ENCODE peak calls at places on chromosomes 11 and 22, in ten cellular contexts. A is caudate nucleus; I is lung microvascular endothelial cell; W is endothelial cell; N is T-cell; H is right atrium auricular region; O is stimulated activated CD8-positive, alpha-beta memory T cell treated with anti-CD3 and anti-CD28 coated beads, Interleukin-12 subunit alpha, Interleukin-12 subunit beta, amount 100 ng/mL, for 1 hour; U is T-helper 1 cell; C is heart right ventricle; S is lower leg skin. P is an unnamed sample.
A peak's percentile ranks its signal among the peaks of the same experiment; 100 is the strongest.

GRCh38 chr11:35515224-35515623 is 10.2 kb downstream of the PAMR1 start:
- DNase-seq in A (no peak), I (no peak), W (no peak), N (no peak), H (no peak), O (no peak), U (no peak), C (no peak), S (no peak), P (no peak)

GRCh38 chr11:13357232-13357631 is 79.6 kb downstream of the BMAL1 start:
- DNase-seq in A (no peak), I (no peak), W (no peak), N (no peak), H (no peak), O (no peak), U (no peak), C (no peak), S (no peak), P (no peak)

GRCh38 chr11:123546515-123546914 is 107.9 kb downstream of the SCN3B start:
- DNase-seq in A (no peak), I (no peak), W (no peak), N (no peak), H (no peak), O (no peak), U (no peak), C (no peak), S (no peak), P (no peak)

GRCh38 chr22:43293661-43294392 is 49.3 kb downstream of the SCUBE1 start:
- DNase-seq in A (no peak), I (peak; percentile 74), W (no peak), N (no peak), H (no peak), O (no peak), U (no peak), C (no peak), S (peak; percentile 92), P (no peak)

GRCh38 chr11:35554491-35555237 is 29.2 kb upstream of the PAMR1 start:
- DNase-seq in A (no peak), I (no peak), W (no peak), N (no peak), H (no peak), O (no peak), U (no peak), C (no peak), S (no peak), P (no peak)

GRCh38 chr11:62333768-62334167 is 3.5 kb upstream of the ASRGL1 start:
- DNase-seq in A (no peak), I (no peak), W (no peak), N (no peak), H (no peak), O (no peak), U (no peak), C (no peak), S (no peak), P (no peak)

GRCh38 chr11:119169272-119169719 is 771 bp downstream of the NLRX1 start:
- DNase-seq in A (no peak), I (peak; percentile 30), W (peak; percentile 31), N (no peak), H (peak; percentile 68), O (no peak), U (no peak), C (peak; percentile 48), S (no peak), P (no peak)

GRCh38 chr11:15057352-15057751 is 16.0 kb upstream of the CALCB start:
- DNase-seq in A (no peak), I (no peak), W (no peak), N (no peak), H (no peak), O (no peak), U (no peak), C (no peak), S (no peak), P (no peak)

GRCh38 chr11:96817488-96817887 is 427.7 kb downstream of the JRKL start:
- DNase-seq in A (no peak), I (no peak), W (no peak), N (no peak), H (no peak), O (no peak), U (no peak), C (no peak), S (no peak), P (no peak)

GRCh38 chr11:45151362-45151982 is 5.0 kb downstream of the PRDM11 start:
- DNase-seq in A (no peak), I (no peak), W (no peak), N (no peak), H (no peak), O (no peak), U (no peak), C (no peak), S (peak; percentile 50), P (no peak)

P was measured in mesothelial cell of epicardium.